ENCODE peak calls at places on chromosomes 11 and 22, in four cellular contexts. K, J, Q and N are unnamed samples.

GRCh38 chr11:123168955-123169484 is 26.0 kb downstream of the CLMP start:
- DNase-seq in Q (no peak), J (no peak), K (no peak), N (no peak)

GRCh38 chr11:112321521-112322172 is 61.0 kb upstream of the PLET1 start:
- DNase-seq in Q (no peak), K (no peak), J (peak; percentile 47), N (no peak)

GRCh38 chr22:39724857-39725256 is 154.3 kb downstream of the CACNA1I start:
- DNase-seq in K (no peak), J (no peak), Q (no peak), N (no peak)

GRCh38 chr11:75603791-75604736 is 42.0 kb downstream of the SERPINH1 start:
- DNase-seq in Q (no peak), K (no peak), J (no peak), N (no peak)

GRCh38 chr11:15493921-15494630 is 379.4 kb downstream of the INSC start:
- DNase-seq in Q (peak; percentile 38), K (no peak), J (no peak), N (no peak)

GRCh38 chr11:64343740-64344133 is 3.7 kb downstream of the CCDC88B start:
- DNase-seq in J (no peak), K (peak; percentile 68), Q (peak; percentile 79), N (no peak)

GRCh38 chr22:37343863-37344734 is 61.8 kb downstream of the CYTH4 start:
- DNase-seq in Q (no peak), K (no peak), J (no peak), N (no peak)

GRCh38 chr22:25488244-25489020 is 76.0 kb upstream of the GRK3 start:
- DNase-seq in Q (peak; percentile 25), K (peak; percentile 37), J (peak; percentile 26), N (no peak)

GRCh38 chr11:15770798-15771414 is 585.4 kb downstream of the SOX6 start:
- DNase-seq in K (peak; percentile 61), Q (no peak), J (no peak), N (peak; percentile 10)

GRCh38 chr11:27699242-27699925 is 871 bp downstream of the BDNF start:
- DNase-seq in J (no peak), Q (peak; percentile 47), K (no peak), N (no peak)

GRCh38 chr11:17561111-17561415 is 14.0 kb downstream of the OTOG start:
- DNase-seq in K (no peak), Q (no peak), J (no peak), N (no peak)

GRCh38 chr22:49969751-49970527 is 9.4 kb downstream of the PIM3 start:
- DNase-seq in J (no peak), Q (peak; percentile 21), K (no peak), N (no peak)

GRCh38 chr11:134643519-134644042 is 231.5 kb upstream of the B3GAT1 start:
- DNase-seq in J (no peak), Q (peak; percentile 66), K (no peak), N (no peak)

GRCh38 chr11:45820211-45820857 is 15.4 kb downstream of the SLC35C1 start:
- DNase-seq in Q (no peak), J (no peak), K (no peak), N (no peak)

GRCh38 chr11:8488395-8488794 is 105.6 kb downstream of the STK33 start:
- DNase-seq in J (no peak), Q (no peak), K (no peak), N (no peak)

GRCh38 chr11:27621440-27622161 is 78.7 kb downstream of the BDNF start:
- DNase-seq in K (no peak), J (no peak), Q (no peak), N (no peak)

GRCh38 chr22:20456064-20456721 is 18.6 kb upstream of the SCARF2 start:
- DNase-seq in K (peak; percentile 98), Q (peak; percentile 91), J (peak; percentile 44), N (peak; percentile 75)

GRCh38 chr11:116601734-116602636 is 170.8 kb downstream of the BUD13 start:
- DNase-seq in Q (no peak), K (peak; percentile 5), J (no peak), N (no peak)

GRCh38 chr11:63560506-63561179 is 2.5 kb downstream of the PLAAT2 start:
- DNase-seq in Q (no peak), J (no peak), K (no peak), N (no peak)

GRCh38 chr11:109864161-109864661 is 229.0 kb upstream of the ZC3H12C start:
- DNase-seq in J (peak; percentile 80), K (no peak), Q (no peak), N (peak; percentile 32)

GRCh38 chr11:108559340-108559739 is 34.2 kb downstream of the EXPH5 start:
- DNase-seq in Q (no peak), J (no peak), K (no peak), N (no peak)

GRCh38 chr22:44195189-44195871 is 14.6 kb downstream of the PARVG start:
- DNase-seq in Q (no peak), J (no peak), K (no peak), N (no peak)

GRCh38 chr11:63917685-63918523 is 940 bp upstream of the RCOR2 start:
- DNase-seq in J (no peak), Q (peak; percentile 92), K (peak; percentile 85), N (no peak)

GRCh38 chr11:105109855-105110750 is 29.5 kb downstream of the CARD18 start:
- DNase-seq in Q (no peak), J (no peak), K (no peak), N (no peak)

GRCh38 chr11:47477323-47477722 is 28.4 kb upstream of the RAPSN start:
- DNase-seq in K (no peak), J (no peak), Q (no peak), N (no peak)

GRCh38 chr11:125069796-125070195 is 6.7 kb downstream of the SLC37A2 start:
- DNase-seq in K (no peak), Q (no peak), J (no peak), N (no peak)

GRCh38 chr11:133833101-133833898 is 12.0 kb downstream of the SPATA19 start:
- DNase-seq in J (no peak), Q (peak; percentile 35), K (no peak), N (no peak)

GRCh38 chr11:83865636-83866461 is 579.7 kb upstream of the CCDC90B start:
- DNase-seq in J (no peak), K (no peak), Q (no peak), N (no peak)

GRCh38 chr11:75718406-75719088 is 909 bp downstream of the MOGAT2 start:
- DNase-seq in K (no peak), J (no peak), Q (no peak), N (no peak)

DNA sequence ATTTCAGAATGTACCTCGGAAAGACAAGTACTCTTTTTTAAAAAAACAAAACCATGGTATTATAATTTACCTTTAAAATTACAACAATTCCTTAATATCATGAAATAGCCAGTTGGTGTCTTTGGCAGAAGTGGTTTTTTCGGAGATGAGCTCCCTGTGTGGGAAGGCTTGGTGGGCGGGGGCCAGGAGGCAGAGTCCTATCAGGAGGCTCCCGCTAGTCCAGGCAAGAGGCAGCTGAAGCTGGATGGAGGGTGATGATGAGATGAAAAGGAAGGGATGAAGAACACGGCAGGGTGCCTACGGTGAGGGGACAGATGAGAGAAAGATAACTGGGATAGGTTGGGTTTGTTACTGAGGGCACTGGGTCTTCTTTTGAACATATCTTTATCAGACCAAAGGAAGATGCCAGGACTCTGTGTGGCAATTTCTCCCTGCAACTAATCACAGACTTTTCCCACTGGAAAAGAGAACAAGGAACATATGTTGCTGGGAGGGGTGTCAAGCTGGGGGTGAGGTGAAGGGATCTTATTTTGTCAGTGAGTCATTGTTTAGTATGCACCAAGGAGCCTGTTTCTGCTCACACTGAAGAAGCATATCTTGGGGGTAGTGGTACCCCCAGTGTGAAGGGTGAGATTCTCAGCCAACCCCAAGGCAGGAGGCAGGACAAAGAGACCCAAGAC is 91.5 kb upstream of the YWHAH start:
- DNase-seq in Q (no peak), J (no peak), K (no peak), N (no peak)
- TF ChIP-seq TAF1 in Q (no peak), J (no peak), K (no peak), N (no peak)

GRCh38 chr11:132402056-132402684 is 1031.8 kb downstream of the NTM start:
- DNase-seq in Q (peak; percentile 69), K (peak; percentile 1), J (peak; percentile 24), N (peak; percentile 39)
- TF ChIP-seq TAF1 in Q (no peak), K (no peak), J (no peak), N (no peak)

GRCh38 chr11:71247551-71248250 is 4.7 kb downstream of the SHANK2 start:
- DNase-seq in J (no peak), K (no peak), Q (no peak), N (no peak)

GRCh38 chr11:71246559-71246958 is 5.8 kb downstream of the SHANK2 start:
- DNase-seq in J (no peak), K (no peak), Q (peak; percentile 3), N (no peak)

GRCh38 chr11:71244116-71244815 is 8.1 kb downstream of the SHANK2 start:
- DNase-seq in Q (peak; percentile 4), K (no peak), J (no peak), N (no peak)

GRCh38 chr11:71248251-71248570 is 4.2 kb downstream of the SHANK2 start:
- DNase-seq in K (no peak), J (no peak), Q (no peak), N (no peak)

GRCh38 chr11:71245601-71246391 is 6.6 kb downstream of the SHANK2 start:
- DNase-seq in Q (peak; percentile 7), J (no peak), K (no peak), N (no peak)
- TF ChIP-seq TAF1 in Q (no peak), J (no peak), K (no peak), N (no peak)

GRCh38 chr22:22618448-22618847 is 26.0 kb upstream of the GGTLC2 start:
- DNase-seq in Q (no peak), K (peak; percentile 22), J (no peak), N (no peak)
- TF ChIP-seq TAF1 in Q (no peak), K (no peak), J (no peak), N (no peak)

GRCh38 chr11:19512621-19513020 is 200.0 kb upstream of the NAV2 start:
- DNase-seq in J (no peak), Q (no peak), K (no peak), N (no peak)
- TF ChIP-seq TAF1 in J (no peak), Q (no peak), K (no peak), N (no peak)

GRCh38 chr11:65562020-65562419 is 3.9 kb upstream of the LTBP3 start:
- DNase-seq in K (no peak), J (no peak), Q (no peak), N (no peak)

GRCh38 chr11:65560555-65561418 is 2.6 kb upstream of the LTBP3 start:
- DNase-seq in Q (peak; percentile 84), K (no peak), J (no peak), N (no peak)

GRCh38 chr11:65562788-65563187 is 4.6 kb upstream of the LTBP3 start:
- DNase-seq in J (no peak), K (no peak), Q (no peak), N (no peak)

GRCh38 chr11:65565624-65566453 is 4.4 kb upstream of the ZNRD2 start:
- DNase-seq in K (no peak), Q (no peak), J (no peak), N (no peak)

DNA sequence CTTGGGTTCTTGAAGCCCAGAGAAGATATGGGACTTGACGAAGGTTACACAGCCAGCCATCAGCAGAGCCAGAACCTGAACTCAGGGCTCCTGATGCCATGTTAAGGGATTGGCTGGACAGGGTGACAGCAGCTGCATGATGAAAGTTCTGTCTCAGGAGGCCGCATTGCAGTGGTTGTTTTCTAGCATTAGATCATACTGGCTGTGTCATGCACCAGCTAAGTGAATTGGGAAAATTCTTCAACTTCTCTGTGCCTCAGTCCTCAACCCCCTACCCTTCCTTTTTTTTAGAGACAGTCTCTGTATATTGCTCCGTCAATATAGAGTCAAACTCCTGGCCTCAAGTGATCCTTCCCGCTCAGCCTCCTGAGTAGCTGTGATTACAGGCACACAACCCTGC is 5.4 kb upstream of the LTBP3 start:
- DNase-seq in Q (no peak), J (no peak), K (no peak), N (no peak)
- TF ChIP-seq TAF1 in Q (no peak), J (no peak), K (no peak), N (no peak)